ENCODE peak calls at places on chromosomes 3 and 15, in ten cellular contexts. E, A, B, P, G, J, R, S, Q and O are unnamed samples.

GRCh38 chr3:9122732-9123364 is 126.6 kb downstream of the SRGAP3 start:
- DNase-seq in E (peak), A (no peak), B (no peak), P (no peak), G (no peak), J (no peak), R (no peak), S (no peak), Q (no peak), O (no peak)

GRCh38 chr3:114496874-114497273 is 203.0 kb downstream of the TIGIT start:
- DNase-seq in E (no peak), A (peak), B (no peak), P (no peak), G (no peak), J (peak), R (no peak), S (no peak), Q (no peak), O (no peak)

GRCh38 chr3:45929042-45929679 is 14.1 kb upstream of the CXCR6 start:
- DNase-seq in E (peak), A (peak), B (no peak), P (peak), G (no peak), J (peak), R (peak), S (peak), Q (peak), O (peak)

GRCh38 chr15:59689626-59690236 is 611 bp upstream of the BNIP2 start:
- DNase-seq in E (peak), A (peak), B (peak), P (peak), G (peak), J (peak), R (peak), S (peak), Q (peak), O (peak)

GRCh38 chr3:32321095-32321835 is 70.4 kb upstream of the CMTM7 start:
- DNase-seq in E (no peak), A (no peak), B (no peak), P (no peak), G (peak), J (no peak), R (peak), S (no peak), Q (no peak), O (no peak)

GRCh38 chr3:184238246-184238818 is 8.9 kb downstream of the VWA5B2 start:
- DNase-seq in E (no peak), A (no peak), B (no peak), P (no peak), G (no peak), J (no peak), R (no peak), S (no peak), Q (no peak), O (no peak)

GRCh38 chr3:42022355-42022754 is 60.5 kb upstream of the ULK4 start:
- DNase-seq in E (no peak), A (no peak), B (peak), P (no peak), G (no peak), J (no peak), R (no peak), S (no peak), Q (no peak), O (no peak)

GRCh38 chr15:39555885-39556284 is 25.0 kb upstream of the THBS1 start:
- DNase-seq in E (no peak), A (peak), B (no peak), P (no peak), G (no peak), J (no peak), R (no peak), S (no peak), Q (no peak), O (no peak)

GRCh38 chr3:76026379-76026778 is 241.0 kb upstream of the ZNF717 start:
- DNase-seq in E (no peak), A (peak), B (no peak), P (no peak), G (no peak), J (no peak), R (no peak), S (no peak), Q (no peak), O (no peak)

GRCh38 chr3:188055388-188055787 is 98.6 kb upstream of the LPP start:
- DNase-seq in E (no peak), A (no peak), B (no peak), P (no peak), G (no peak), J (no peak), R (no peak), S (no peak), Q (no peak), O (no peak)

GRCh38 chr15:68375716-68376220 is 56.2 kb downstream of the ITGA11 start:
- DNase-seq in E (no peak), A (no peak), B (no peak), P (no peak), G (no peak), J (no peak), R (no peak), S (peak), Q (no peak), O (no peak)

GRCh38 chr3:46892285-46893145 is 15.0 kb downstream of the PTH1R start:
- DNase-seq in E (peak), A (peak), B (peak), P (peak), G (peak), J (peak), R (peak), S (peak), Q (peak), O (peak)

GRCh38 chr3:188396251-188396650 is 242.3 kb downstream of the LPP start:
- DNase-seq in E (no peak), A (no peak), B (no peak), P (no peak), G (no peak), J (no peak), R (no peak), S (no peak), Q (no peak), O (no peak)

GRCh38 chr15:41013698-41014414 is 60.6 kb downstream of the CHAC1 start:
- DNase-seq in E (no peak), A (peak), B (no peak), P (no peak), G (no peak), J (no peak), R (no peak), S (no peak), Q (no peak), O (peak)

GRCh38 chr3:165624761-165625160 is 212.5 kb downstream of the BCHE start:
- DNase-seq in E (no peak), A (peak), B (no peak), P (no peak), G (no peak), J (no peak), R (peak), S (no peak), Q (no peak), O (peak)

GRCh38 chr3:53715815-53716483 is 130.3 kb downstream of the CHDH start:
- DNase-seq in E (no peak), A (no peak), B (no peak), P (no peak), G (no peak), J (peak), R (no peak), S (no peak), Q (no peak), O (no peak)

GRCh38 chr3:168117853-168118313 is 22.2 kb upstream of the GOLIM4 start:
- DNase-seq in E (no peak), A (no peak), B (no peak), P (no peak), G (no peak), J (no peak), R (peak), S (no peak), Q (no peak), O (no peak)

GRCh38 chr3:43650345-43650744 is 28.5 kb upstream of the ANO10 start:
- DNase-seq in E (no peak), A (no peak), B (no peak), P (no peak), G (no peak), J (no peak), R (no peak), S (no peak), Q (no peak), O (no peak)

GRCh38 chr3:42501681-42502428 is 588 bp upstream of the VIPR1 start:
- DNase-seq in E (peak), A (peak), B (no peak), P (no peak), G (peak), J (peak), R (peak), S (peak), Q (peak), O (peak)

GRCh38 chr15:81480645-81481053 is 106.6 kb upstream of the TMC3 start:
- DNase-seq in E (no peak), A (peak), B (no peak), P (peak), G (no peak), J (peak), R (peak), S (no peak), Q (no peak), O (peak)

GRCh38 chr3:149448331-149448831 is 26.1 kb upstream of the TM4SF4 start:
- DNase-seq in E (no peak), A (peak), B (no peak), P (no peak), G (no peak), J (no peak), R (peak), S (no peak), Q (no peak), O (peak)

GRCh38 chr15:64216722-64217428 is 54.1 kb upstream of the PPIB start:
- DNase-seq in E (no peak), A (no peak), B (no peak), P (no peak), G (peak), J (peak), R (peak), S (no peak), Q (no peak), O (no peak)

GRCh38 chr3:150723946-150724345 is 20.2 kb upstream of the ERICH6 start:
- DNase-seq in E (peak), A (no peak), B (no peak), P (no peak), G (no peak), J (no peak), R (no peak), S (no peak), Q (no peak), O (no peak)

GRCh38 chr15:90181781-90182180 is 19.3 kb upstream of the SEMA4B start:
- DNase-seq in E (no peak), A (no peak), B (no peak), P (no peak), G (peak), J (no peak), R (no peak), S (no peak), Q (peak), O (no peak)

GRCh38 chr3:54123538-54124196 is 1.3 kb downstream of the CACNA2D3 start:
- DNase-seq in E (no peak), A (no peak), B (peak), P (no peak), G (no peak), J (peak), R (no peak), S (no peak), Q (no peak), O (no peak)

GRCh38 chr3:196661400-196661799 is 21.9 kb downstream of the NRROS start:
- DNase-seq in E (no peak), A (no peak), B (no peak), P (no peak), G (no peak), J (no peak), R (no peak), S (no peak), Q (no peak), O (no peak)

GRCh38 chr3:63364909-63365308 is 86.8 kb downstream of the SYNPR start:
- DNase-seq in E (no peak), A (no peak), B (no peak), P (no peak), G (no peak), J (peak), R (no peak), S (no peak), Q (no peak), O (peak)

GRCh38 chr3:134155456-134155855 is 95.2 kb downstream of the RYK start:
- DNase-seq in E (no peak), A (no peak), B (no peak), P (no peak), G (no peak), J (no peak), R (no peak), S (no peak), Q (no peak), O (no peak)

GRCh38 chr3:46558184-46559029 is 7.7 kb downstream of the LRRC2 start:
- DNase-seq in E (peak), A (peak), B (peak), P (peak), G (peak), J (peak), R (peak), S (peak), Q (peak), O (peak)

GRCh38 chr3:125587039-125587664 is 8.1 kb downstream of the OSBPL11 start:
- DNase-seq in E (no peak), A (peak), B (no peak), P (no peak), G (no peak), J (no peak), R (no peak), S (no peak), Q (no peak), O (peak)

GRCh38 chr3:181252626-181253025 is 263.1 kb upstream of the DNAJC19 start:
- DNase-seq in E (no peak), A (no peak), B (no peak), P (no peak), G (no peak), J (no peak), R (no peak), S (no peak), Q (no peak), O (no peak)

GRCh38 chr15:89936051-89936792 is 23.5 kb upstream of the ARPIN start:
- DNase-seq in E (no peak), A (no peak), B (no peak), P (no peak), G (no peak), J (no peak), R (no peak), S (no peak), Q (no peak), O (peak)

GRCh38 chr15:60115579-60116415 is 111.7 kb downstream of the FOXB1 start:
- DNase-seq in E (no peak), A (peak), B (no peak), P (no peak), G (peak), J (no peak), R (no peak), S (no peak), Q (no peak), O (no peak)

GRCh38 chr3:130405956-130406355 is 60.5 kb downstream of the COL6A5 start:
- DNase-seq in E (no peak), A (no peak), B (no peak), P (no peak), G (no peak), J (no peak), R (no peak), S (no peak), Q (no peak), O (no peak)

GRCh38 chr3:29978036-29978435 is 628.4 kb upstream of the TGFBR2 start:
- DNase-seq in E (no peak), A (no peak), B (no peak), P (no peak), G (no peak), J (no peak), R (no peak), S (no peak), Q (no peak), O (no peak)

GRCh38 chr15:99762288-99762687 is 29.1 kb upstream of the LYSMD4 start:
- DNase-seq in E (no peak), A (no peak), B (no peak), P (no peak), G (no peak), J (no peak), R (no peak), S (no peak), Q (no peak), O (no peak)

GRCh38 chr15:43795997-43796396 is 3.9 kb downstream of the SERF2 start:
- DNase-seq in E (no peak), A (no peak), B (no peak), P (no peak), G (no peak), J (no peak), R (no peak), S (no peak), Q (no peak), O (no peak)

GRCh38 chr15:43799209-43799944 is 643 bp downstream of the SERINC4 start:
- DNase-seq in E (peak), A (no peak), B (no peak), P (no peak), G (no peak), J (no peak), R (no peak), S (no peak), Q (no peak), O (no peak)

GRCh38 chr15:43799945-43800285 is at the start of gene SERINC4:
- DNase-seq in E (no peak), A (no peak), B (no peak), P (no peak), G (no peak), J (no peak), R (no peak), S (no peak), Q (peak), O (no peak)

GRCh38 chr15:43796566-43796965 is 3.5 kb downstream of the SERINC4 start:
- DNase-seq in E (no peak), A (no peak), B (no peak), P (no peak), G (no peak), J (no peak), R (no peak), S (no peak), Q (no peak), O (no peak)

GRCh38 chr15:43800286-43801136 is at the start of gene HYPK:
- DNase-seq in E (peak), A (peak), B (peak), P (peak), G (peak), J (peak), R (peak), S (peak), Q (peak), O (peak)
- TF ChIP-seq POLR2A in E (peak), A (peak), B (peak), P (peak), G (peak), J (peak), R (peak), S (peak), Q (no peak), O (peak)

GRCh38 chr3:174775603-174776002 is 83.5 kb upstream of the NAALADL2 start:
- DNase-seq in E (no peak), A (peak), B (no peak), P (no peak), G (no peak), J (no peak), R (peak), S (no peak), Q (no peak), O (no peak)
- H3K4me3 ChIP-seq in E (no peak), A (no peak), B (no peak), P (no peak), G (no peak), J (no peak), R (no peak), S (no peak), Q (no peak), O (no peak)

GRCh38 chr3:52280046-52280445 is 1.6 kb upstream of the WDR82 start:
- DNase-seq in E (no peak), A (no peak), B (no peak), P (no peak), G (no peak), J (no peak), R (peak), S (no peak), Q (no peak), O (no peak)

GRCh38 chr3:52278510-52279069 is at the start of gene WDR82:
- DNase-seq in E (peak), A (peak), B (peak), P (peak), G (peak), J (peak), R (peak), S (peak), Q (peak), O (peak)

GRCh38 chr3:52272831-52273230 is 5.6 kb downstream of the WDR82 start:
- DNase-seq in E (no peak), A (no peak), B (no peak), P (no peak), G (peak), J (no peak), R (no peak), S (no peak), Q (no peak), O (no peak)

GRCh38 chr3:52277972-52278509 is 408 bp downstream of the WDR82 start:
- DNase-seq in E (no peak), A (no peak), B (peak), P (no peak), G (no peak), J (peak), R (peak), S (peak), Q (peak), O (peak)

DNA sequence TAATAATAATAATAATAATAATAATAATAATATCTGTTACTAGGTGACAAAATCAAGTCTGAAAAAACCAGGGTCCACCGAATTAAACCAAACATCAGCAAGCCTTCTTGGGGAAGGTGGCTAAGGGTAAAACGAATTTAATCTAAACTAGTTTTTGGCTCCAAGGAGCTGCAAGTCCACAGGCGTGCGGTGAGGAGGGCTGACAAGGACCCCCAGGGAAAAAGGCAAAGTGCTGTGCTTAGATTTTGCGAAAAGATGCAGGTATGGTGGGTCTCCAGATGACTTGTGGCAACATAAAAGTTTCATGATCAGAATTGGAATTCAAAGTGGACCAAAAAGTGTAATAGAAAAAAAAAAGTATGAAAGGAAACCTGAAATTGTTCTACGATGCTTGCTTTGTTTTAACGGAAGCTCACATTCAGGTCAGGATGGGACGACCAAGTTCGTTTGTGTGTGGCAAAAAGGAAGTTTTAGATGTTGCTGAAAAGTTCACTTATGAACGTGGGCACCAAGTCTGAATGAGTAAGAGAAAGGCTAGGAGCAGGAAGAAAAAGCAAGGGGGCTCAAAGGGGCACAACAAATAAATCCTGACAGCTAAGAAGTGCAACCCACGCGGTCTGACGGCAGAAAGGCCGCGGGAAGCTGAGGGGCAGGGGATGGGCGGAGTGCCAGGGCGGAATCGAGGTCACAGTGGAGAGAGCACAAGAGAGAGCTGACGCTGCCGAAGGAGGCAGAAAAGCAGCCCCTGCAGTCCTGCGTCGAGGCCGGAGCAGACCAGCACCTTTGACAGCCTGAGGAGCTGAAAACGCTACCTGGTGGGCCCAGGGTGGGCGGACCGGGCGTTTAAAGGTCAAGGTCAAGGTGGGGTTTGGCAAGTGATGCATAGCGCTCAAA is 1.1 kb downstream of the WDR82 start:
- DNase-seq in E (peak), A (peak), B (peak), P (no peak), G (peak), J (peak), R (peak), S (peak), Q (peak), O (peak)
- TF ChIP-seq POLR2A in E (peak), A (peak), B (peak), P (peak), G (peak), J (no peak), R (peak), S (peak), Q (no peak), O (peak)

GRCh38 chr3:3109407-3110298 is 521 bp downstream of the IL5RA start:
- DNase-seq in E (no peak), A (no peak), B (no peak), P (no peak), G (no peak), J (no peak), R (no peak), S (no peak), Q (no peak), O (no peak)
- H3K4me3 ChIP-seq in E (no peak), A (no peak), B (no peak), P (no peak), G (no peak), J (no peak), R (no peak), S (no peak), Q (peak), O (no peak)

GRCh38 chr3:157148123-157148889 is 11.6 kb downstream of the CCNL1 start:
- DNase-seq in E (no peak), A (no peak), B (no peak), P (no peak), G (no peak), J (no peak), R (no peak), S (no peak), Q (no peak), O (no peak)

GRCh38 chr3:157147099-157147803 is 12.7 kb downstream of the CCNL1 start:
- DNase-seq in E (no peak), A (no peak), B (no peak), P (no peak), G (no peak), J (no peak), R (no peak), S (no peak), Q (no peak), O (no peak)

GRCh38 chr3:157145566-157145965 is 14.4 kb downstream of the CCNL1 start:
- DNase-seq in E (no peak), A (no peak), B (no peak), P (no peak), G (no peak), J (no peak), R (no peak), S (no peak), Q (no peak), O (no peak)

GRCh38 chr3:157149136-157149696 is 10.7 kb downstream of the CCNL1 start:
- DNase-seq in E (no peak), A (no peak), B (no peak), P (no peak), G (no peak), J (no peak), R (no peak), S (no peak), Q (no peak), O (no peak)

GRCh38 chr3:157146664-157147082 is 13.3 kb downstream of the CCNL1 start:
- DNase-seq in E (no peak), A (no peak), B (no peak), P (no peak), G (no peak), J (no peak), R (no peak), S (no peak), Q (no peak), O (no peak)
- TF ChIP-seq POLR2A in E (no peak), A (peak), B (no peak), P (no peak), G (no peak), J (no peak), R (no peak), S (no peak), Q (no peak), O (no peak)